ENCODE peak calls at places on chromosomes 3 and 15, in seven cellular contexts. X is MM.1S; S is stimulated activated CD4-positive, alpha-beta T cell treated with anti-CD3 and anti-CD28 coated beads, Interleukin-1b, Interleukin-23, amount 100 ng/mL, for 24 hours; P is NCI-H1105 treated with DMSO at 0.1 percent for 48 hours; E is Right ventricle myocardium superior; T is iPS-NIHi11; L is dorsolateral prefrontal cortex. B is an unnamed sample.

GRCh38 chr3:104646196-104646595 is 720.5 kb upstream of the ALCAM start:
- DNase-seq in L (no peak), E (no peak), T (no peak), P (no peak), X (no peak), S (no peak), B (no peak)

GRCh38 chr15:46786886-46787285 is 930.4 kb upstream of the SEMA6D start:
- DNase-seq in E (no peak), T (no peak), X (peak; percentile 51), L (no peak), S (no peak), P (peak; percentile 4), B (peak; percentile 42)

GRCh38 chr15:74134387-74135027 is 4.1 kb downstream of the ISLR2 start:
- DNase-seq in P (no peak), T (peak; percentile 60), L (no peak), X (no peak), E (peak; percentile 72), S (no peak), B (no peak)

GRCh38 chr15:58465866-58466517 is 34.2 kb downstream of the LIPC start:
- DNase-seq in L (no peak), E (no peak), S (no peak), T (no peak), P (no peak), X (no peak), B (no peak)

GRCh38 chr3:146243559-146243958 is 7.3 kb downstream of the PLSCR4 start:
- DNase-seq in S (no peak), L (no peak), P (no peak), T (no peak), E (no peak), X (no peak), B (no peak)

GRCh38 chr3:13419356-13420050 is 619 bp downstream of the NUP210 start:
- DNase-seq in L (peak; percentile 63), P (peak; percentile 4), X (peak; percentile 40), T (peak; percentile 77), S (peak; percentile 21), E (peak; percentile 68), B (peak; percentile 51)

GRCh38 chr15:74421302-74422245 is 12.2 kb downstream of the SEMA7A start:
- DNase-seq in L (peak; percentile 94), P (no peak), S (no peak), T (no peak), X (no peak), E (no peak), B (no peak)

GRCh38 chr15:52010633-52011595 is 8.1 kb upstream of the MAPK6 start:
- DNase-seq in T (no peak), X (no peak), S (no peak), L (no peak), P (peak; percentile 12), E (no peak), B (no peak)

GRCh38 chr3:155871746-155872158 is 1.3 kb downstream of the GMPS start:
- DNase-seq in L (no peak), T (no peak), E (no peak), P (no peak), X (no peak), S (no peak), B (no peak)

GRCh38 chr3:49813497-49814174 is at the start of gene UBA7:
- DNase-seq in L (no peak), P (peak; percentile 1), S (no peak), T (no peak), E (peak; percentile 71), X (peak; percentile 15), B (no peak)

GRCh38 chr3:171875923-171876412 is 32.8 kb downstream of the TMEM212 start:
- DNase-seq in E (no peak), S (no peak), T (no peak), X (no peak), P (no peak), L (no peak), B (no peak)

GRCh38 chr3:29144807-29145206 is 136.1 kb upstream of the RBMS3 start:
- DNase-seq in P (peak; percentile 17), S (no peak), E (peak; percentile 46), X (no peak), L (no peak), T (no peak), B (peak; percentile 37)

GRCh38 chr15:73777741-73778140 is 24.6 kb upstream of the INSYN1 start:
- DNase-seq in T (no peak), X (no peak), E (no peak), S (no peak), P (no peak), L (no peak), B (no peak)

GRCh38 chr15:72437650-72438316 is 36.3 kb upstream of the ARIH1 start:
- DNase-seq in T (no peak), L (no peak), X (no peak), E (no peak), S (no peak), P (no peak), B (no peak)

GRCh38 chr15:98103570-98103969 is 143.1 kb downstream of the ARRDC4 start:
- DNase-seq in X (no peak), S (no peak), T (no peak), E (no peak), L (no peak), P (no peak), B (no peak)

GRCh38 chr3:29764603-29765254 is 483.9 kb downstream of the RBMS3 start:
- DNase-seq in X (no peak), S (no peak), P (peak; percentile 77), L (no peak), E (no peak), T (no peak), B (no peak)

GRCh38 chr3:60610441-60611112 is 640.7 kb downstream of the FHIT start:
- DNase-seq in X (no peak), P (no peak), E (peak; percentile 87), T (no peak), L (no peak), S (no peak), B (no peak)

GRCh38 chr15:45616901-45617323 is 17.9 kb upstream of the SQOR start:
- DNase-seq in T (no peak), S (no peak), E (no peak), L (no peak), P (no peak), X (no peak), B (no peak)

GRCh38 chr3:52073490-52073889 is 17.1 kb upstream of the DUSP7 start:
- DNase-seq in T (no peak), E (no peak), X (no peak), S (no peak), P (no peak), L (no peak), B (no peak)

GRCh38 chr15:42037650-42038049 is 16.8 kb upstream of the PLA2G4E start:
- DNase-seq in X (no peak), S (no peak), T (peak; percentile 2), P (peak; percentile 55), L (no peak), E (peak; percentile 45), B (no peak)

GRCh38 chr15:41043276-41043675 is 72.8 kb downstream of the INO80 start:
- DNase-seq in X (no peak), T (no peak), L (no peak), P (no peak), E (no peak), S (no peak), B (no peak)

GRCh38 chr15:22918056-22918455 is 62.1 kb downstream of the CYFIP1 start:
- DNase-seq in S (no peak), P (no peak), E (no peak), L (no peak), T (no peak), X (no peak), B (no peak)

GRCh38 chr3:38136272-38136806 is 588 bp downstream of the ACAA1 start:
- DNase-seq in L (no peak), X (peak; percentile 14), P (no peak), E (no peak), T (no peak), S (no peak), B (no peak)

GRCh38 chr3:179107617-179108016 is 36.0 kb upstream of the ZMAT3 start:
- DNase-seq in L (no peak), S (no peak), P (no peak), E (no peak), T (no peak), X (no peak), B (no peak)

GRCh38 chr3:98557324-98558010 is 25.7 kb downstream of the GPR15 start:
- DNase-seq in E (no peak), L (no peak), X (no peak), S (no peak), T (no peak), P (no peak), B (no peak)

GRCh38 chr3:111709645-111710044 is 114.5 kb upstream of the ZBED2 start:
- DNase-seq in X (no peak), T (no peak), L (no peak), E (no peak), S (no peak), P (no peak), B (no peak)

GRCh38 chr15:66834863-66835557 is 133.0 kb downstream of the SMAD6 start:
- DNase-seq in X (no peak), E (no peak), L (no peak), S (no peak), P (no peak), T (peak; percentile 74), B (no peak)

GRCh38 chr3:40679289-40679688 is 154.5 kb downstream of the ZNF621 start:
- DNase-seq in P (no peak), X (no peak), S (no peak), E (no peak), T (no peak), L (no peak), B (no peak)

GRCh38 chr3:63979093-63979492 is 44.2 kb downstream of the PSMD6 start:
- DNase-seq in P (no peak), S (no peak), E (no peak), L (no peak), T (no peak), X (no peak), B (no peak)

GRCh38 chr3:127135241-127136023 is 57.5 kb upstream of the PRR23E start:
- DNase-seq in X (no peak), P (no peak), T (peak; percentile 46), S (no peak), L (peak; percentile 54), E (peak; percentile 57), B (peak; percentile 51)

GRCh38 chr15:99564221-99565030 is 1.4 kb upstream of the MEF2A start:
- DNase-seq in T (peak; percentile 15), X (no peak), P (peak; percentile 41), E (no peak), L (peak; percentile 54), S (no peak), B (no peak)

GRCh38 chr15:48596415-48596814 is 49.1 kb downstream of the FBN1 start:
- DNase-seq in T (no peak), L (no peak), X (no peak), S (no peak), P (no peak), E (no peak), B (no peak)